ENCODE peak calls at places on chromosomes 13 and 19, in six cellular contexts. W is putamen; M is activated CD4-positive, alpha-beta T cell treated with anti-CD3 and anti-CD28 coated beads, Interleukin-2, amount 50 U/mL, for 24 hours; J is GF-D8; U is T-helper 22 cell; F is HCEC 1CT. I is an unnamed sample.

GRCh38 chr19:6223461-6224307 is 56.1 kb downstream of the MLLT1 start:
- DNase-seq in W (no peak), J (no peak), M (no peak), F (no peak), U (no peak), I (no peak)

GRCh38 chr19:53908106-53908932 is 759 bp upstream of the CACNG7 start:
- DNase-seq in F (peak; percentile 40), W (peak; percentile 89), J (no peak), U (no peak), M (no peak), I (peak; percentile 58)

GRCh38 chr13:113211774-113212173 is 2.4 kb downstream of the CUL4A start:
- DNase-seq in J (no peak), M (no peak), W (no peak), F (no peak), U (no peak), I (peak; percentile 36)

GRCh38 chr19:776549-776948 is 20.7 kb upstream of the PTBP1 start:
- DNase-seq in W (no peak), J (no peak), F (no peak), U (no peak), M (no peak), I (no peak)

GRCh38 chr13:86906458-86906857 is 764.7 kb upstream of the SLITRK5 start:
- DNase-seq in W (no peak), U (no peak), F (no peak), M (no peak), J (no peak), I (peak; percentile 76)

GRCh38 chr19:17629760-17630159 is 58.4 kb downstream of the UNC13A start:
- DNase-seq in J (no peak), U (no peak), W (no peak), M (no peak), F (no peak), I (no peak)

GRCh38 chr19:10404888-10405808 is 1.8 kb upstream of the CDC37 start:
- DNase-seq in U (peak; percentile 46), W (no peak), F (no peak), M (no peak), J (no peak), I (no peak)

GRCh38 chr13:112961457-112962369 is 7.3 kb upstream of the MCF2L start:
- DNase-seq in J (no peak), W (no peak), M (no peak), F (no peak), U (no peak), I (no peak)

GRCh38 chr19:46724468-46724867 is 7.6 kb upstream of the PRKD2 start:
- DNase-seq in M (no peak), F (no peak), U (no peak), W (no peak), J (no peak), I (no peak)

GRCh38 chr13:33676700-33677048 is 141.3 kb upstream of the RFC3 start:
- DNase-seq in J (peak; percentile 76), F (peak; percentile 47), M (no peak), W (peak; percentile 41), U (no peak), I (peak; percentile 61)

GRCh38 chr19:45779231-45780145 is 2.8 kb downstream of the DMPK start:
- DNase-seq in M (peak; percentile 84), J (no peak), W (no peak), F (peak; percentile 52), U (peak; percentile 66), I (peak; percentile 54)

GRCh38 chr19:30528919-30529318 is 156.7 kb downstream of the ZNF536 start:
- DNase-seq in F (no peak), W (no peak), U (no peak), M (no peak), J (no peak), I (no peak)

GRCh38 chr19:53538378-53539109 is 599 bp downstream of the ZNF331 start:
- DNase-seq in F (no peak), M (no peak), W (no peak), J (no peak), U (no peak), I (no peak)

GRCh38 chr13:44117351-44117750 is 237.6 kb downstream of the LACC1 start:
- DNase-seq in W (no peak), J (peak; percentile 24), F (no peak), M (no peak), U (no peak), I (peak; percentile 27)